ENCODE peak calls at places on chromosomes 11 and 22, in ten cellular contexts. One of them, this sample, is unnamed.

GRCh38 chr11:3849297-3849874 is 6.1 kb upstream of the STIM1 start:
- DNase-seq in CD4-positive, alpha-beta T cell: no peak
- DNase-seq in anterior cingulate cortex: no peak
- DNase-seq in H9: no peak
- DNase-seq in stimulated activated CD4-positive, alpha-beta T cell treated with anti-CD3 and anti-CD28 coated beads, Interleukin-2, amount 100 ng/mL, for 48 hours: peak; percentile 63
- DNase-seq in activated CD8-positive, alpha-beta memory T cell treated with anti-CD3 and anti-CD28 coated beads for 24 hours: no peak
- DNase-seq in HS-5: no peak
- DNase-seq in KBM-7: peak; percentile 85
- DNase-seq in nucleus accumbens: no peak
- DNase-seq in effector memory CD4-positive, alpha-beta T cell: peak; percentile 40
- DNase-seq in this sample: no peak

GRCh38 chr11:86511086-86511551 is 136.4 kb downstream of the CCDC81 start:
- DNase-seq in CD4-positive, alpha-beta T cell: no peak
- DNase-seq in anterior cingulate cortex: no peak
- DNase-seq in H9: no peak
- DNase-seq in stimulated activated CD4-positive, alpha-beta T cell treated with anti-CD3 and anti-CD28 coated beads, Interleukin-2, amount 100 ng/mL, for 48 hours: no peak
- DNase-seq in activated CD8-positive, alpha-beta memory T cell treated with anti-CD3 and anti-CD28 coated beads for 24 hours: no peak
- DNase-seq in HS-5: no peak
- DNase-seq in KBM-7: no peak
- DNase-seq in nucleus accumbens: no peak
- DNase-seq in effector memory CD4-positive, alpha-beta T cell: no peak
- DNase-seq in this sample: no peak

GRCh38 chr11:45423475-45424081 is 137.4 kb upstream of the SYT13 start:
- DNase-seq in CD4-positive, alpha-beta T cell: no peak
- DNase-seq in anterior cingulate cortex: no peak
- DNase-seq in H9: no peak
- DNase-seq in stimulated activated CD4-positive, alpha-beta T cell treated with anti-CD3 and anti-CD28 coated beads, Interleukin-2, amount 100 ng/mL, for 48 hours: no peak
- DNase-seq in activated CD8-positive, alpha-beta memory T cell treated with anti-CD3 and anti-CD28 coated beads for 24 hours: no peak
- DNase-seq in HS-5: no peak
- DNase-seq in KBM-7: no peak
- DNase-seq in nucleus accumbens: no peak
- DNase-seq in effector memory CD4-positive, alpha-beta T cell: no peak
- DNase-seq in this sample: no peak

GRCh38 chr11:131025020-131025419 is 108.7 kb upstream of the SNX19 start:
- DNase-seq in CD4-positive, alpha-beta T cell: no peak
- DNase-seq in anterior cingulate cortex: no peak
- DNase-seq in H9: peak; percentile 59
- DNase-seq in stimulated activated CD4-positive, alpha-beta T cell treated with anti-CD3 and anti-CD28 coated beads, Interleukin-2, amount 100 ng/mL, for 48 hours: no peak
- DNase-seq in activated CD8-positive, alpha-beta memory T cell treated with anti-CD3 and anti-CD28 coated beads for 24 hours: no peak
- DNase-seq in HS-5: no peak
- DNase-seq in KBM-7: no peak
- DNase-seq in nucleus accumbens: no peak
- DNase-seq in effector memory CD4-positive, alpha-beta T cell: no peak
- DNase-seq in this sample: no peak

GRCh38 chr11:3161309-3161708 is 3.8 kb downstream of the OSBPL5 start:
- DNase-seq in CD4-positive, alpha-beta T cell: no peak
- DNase-seq in anterior cingulate cortex: no peak
- DNase-seq in H9: no peak
- DNase-seq in stimulated activated CD4-positive, alpha-beta T cell treated with anti-CD3 and anti-CD28 coated beads, Interleukin-2, amount 100 ng/mL, for 48 hours: no peak
- DNase-seq in activated CD8-positive, alpha-beta memory T cell treated with anti-CD3 and anti-CD28 coated beads for 24 hours: no peak
- DNase-seq in HS-5: no peak
- DNase-seq in KBM-7: no peak
- DNase-seq in nucleus accumbens: no peak
- DNase-seq in effector memory CD4-positive, alpha-beta T cell: no peak
- DNase-seq in this sample: no peak

GRCh38 chr11:73652856-73653559 is 6.6 kb downstream of the PLEKHB1 start:
- DNase-seq in CD4-positive, alpha-beta T cell: no peak
- DNase-seq in anterior cingulate cortex: no peak
- DNase-seq in H9: no peak
- DNase-seq in stimulated activated CD4-positive, alpha-beta T cell treated with anti-CD3 and anti-CD28 coated beads, Interleukin-2, amount 100 ng/mL, for 48 hours: no peak
- DNase-seq in activated CD8-positive, alpha-beta memory T cell treated with anti-CD3 and anti-CD28 coated beads for 24 hours: no peak
- DNase-seq in HS-5: no peak
- DNase-seq in KBM-7: no peak
- DNase-seq in nucleus accumbens: no peak
- DNase-seq in effector memory CD4-positive, alpha-beta T cell: no peak
- DNase-seq in this sample: no peak

GRCh38 chr11:861105-861479 is 18.4 kb downstream of the TSPAN4 start:
- DNase-seq in CD4-positive, alpha-beta T cell: no peak
- DNase-seq in anterior cingulate cortex: no peak
- DNase-seq in H9: no peak
- DNase-seq in stimulated activated CD4-positive, alpha-beta T cell treated with anti-CD3 and anti-CD28 coated beads, Interleukin-2, amount 100 ng/mL, for 48 hours: no peak
- DNase-seq in activated CD8-positive, alpha-beta memory T cell treated with anti-CD3 and anti-CD28 coated beads for 24 hours: no peak
- DNase-seq in HS-5: no peak
- DNase-seq in KBM-7: no peak
- DNase-seq in nucleus accumbens: no peak
- DNase-seq in effector memory CD4-positive, alpha-beta T cell: no peak
- DNase-seq in this sample: no peak

GRCh38 chr22:18152519-18152918 is 2.5 kb downstream of the USP18 start:
- DNase-seq in CD4-positive, alpha-beta T cell: no peak
- DNase-seq in anterior cingulate cortex: no peak
- DNase-seq in H9: no peak
- DNase-seq in stimulated activated CD4-positive, alpha-beta T cell treated with anti-CD3 and anti-CD28 coated beads, Interleukin-2, amount 100 ng/mL, for 48 hours: no peak
- DNase-seq in activated CD8-positive, alpha-beta memory T cell treated with anti-CD3 and anti-CD28 coated beads for 24 hours: no peak
- DNase-seq in HS-5: no peak
- DNase-seq in KBM-7: no peak
- DNase-seq in nucleus accumbens: no peak
- DNase-seq in effector memory CD4-positive, alpha-beta T cell: peak; percentile 12
- DNase-seq in this sample: no peak

GRCh38 chr11:15577519-15577918 is 462.8 kb downstream of the INSC start:
- DNase-seq in CD4-positive, alpha-beta T cell: no peak
- DNase-seq in anterior cingulate cortex: no peak
- DNase-seq in H9: no peak
- DNase-seq in stimulated activated CD4-positive, alpha-beta T cell treated with anti-CD3 and anti-CD28 coated beads, Interleukin-2, amount 100 ng/mL, for 48 hours: no peak
- DNase-seq in activated CD8-positive, alpha-beta memory T cell treated with anti-CD3 and anti-CD28 coated beads for 24 hours: no peak
- DNase-seq in HS-5: no peak
- DNase-seq in KBM-7: no peak
- DNase-seq in nucleus accumbens: no peak
- DNase-seq in effector memory CD4-positive, alpha-beta T cell: no peak
- DNase-seq in this sample: no peak

GRCh38 chr22:35971418-35972119 is 57.1 kb downstream of the RBFOX2 start:
- DNase-seq in CD4-positive, alpha-beta T cell: no peak
- DNase-seq in anterior cingulate cortex: no peak
- DNase-seq in H9: no peak
- DNase-seq in stimulated activated CD4-positive, alpha-beta T cell treated with anti-CD3 and anti-CD28 coated beads, Interleukin-2, amount 100 ng/mL, for 48 hours: no peak
- DNase-seq in activated CD8-positive, alpha-beta memory T cell treated with anti-CD3 and anti-CD28 coated beads for 24 hours: no peak
- DNase-seq in HS-5: peak; percentile 75
- DNase-seq in KBM-7: no peak
- DNase-seq in nucleus accumbens: no peak
- DNase-seq in effector memory CD4-positive, alpha-beta T cell: no peak
- DNase-seq in this sample: no peak

GRCh38 chr22:41910599-41911291 is 4.1 kb downstream of the SHISA8 start:
- DNase-seq in CD4-positive, alpha-beta T cell: no peak
- DNase-seq in anterior cingulate cortex: peak; percentile 46
- DNase-seq in H9: no peak
- DNase-seq in stimulated activated CD4-positive, alpha-beta T cell treated with anti-CD3 and anti-CD28 coated beads, Interleukin-2, amount 100 ng/mL, for 48 hours: no peak
- DNase-seq in activated CD8-positive, alpha-beta memory T cell treated with anti-CD3 and anti-CD28 coated beads for 24 hours: peak; percentile 78
- DNase-seq in HS-5: no peak
- DNase-seq in KBM-7: no peak
- DNase-seq in nucleus accumbens: peak; percentile 53
- DNase-seq in effector memory CD4-positive, alpha-beta T cell: no peak
- DNase-seq in this sample: no peak

GRCh38 chr22:36725366-36726006 is 21.9 kb upstream of the CACNG2 start:
- DNase-seq in CD4-positive, alpha-beta T cell: no peak
- DNase-seq in anterior cingulate cortex: no peak
- DNase-seq in H9: no peak
- DNase-seq in stimulated activated CD4-positive, alpha-beta T cell treated with anti-CD3 and anti-CD28 coated beads, Interleukin-2, amount 100 ng/mL, for 48 hours: no peak
- DNase-seq in activated CD8-positive, alpha-beta memory T cell treated with anti-CD3 and anti-CD28 coated beads for 24 hours: no peak
- DNase-seq in HS-5: no peak
- DNase-seq in KBM-7: no peak
- DNase-seq in nucleus accumbens: no peak
- DNase-seq in effector memory CD4-positive, alpha-beta T cell: no peak
- DNase-seq in this sample: no peak

GRCh38 chr11:67157691-67158090 is 38.6 kb downstream of the KDM2A start:
- DNase-seq in CD4-positive, alpha-beta T cell: no peak
- DNase-seq in anterior cingulate cortex: no peak
- DNase-seq in H9: no peak
- DNase-seq in stimulated activated CD4-positive, alpha-beta T cell treated with anti-CD3 and anti-CD28 coated beads, Interleukin-2, amount 100 ng/mL, for 48 hours: no peak
- DNase-seq in activated CD8-positive, alpha-beta memory T cell treated with anti-CD3 and anti-CD28 coated beads for 24 hours: no peak
- DNase-seq in HS-5: no peak
- DNase-seq in KBM-7: no peak
- DNase-seq in nucleus accumbens: no peak
- DNase-seq in effector memory CD4-positive, alpha-beta T cell: no peak
- DNase-seq in this sample: no peak

GRCh38 chr11:72075109-72075508 is 5.2 kb downstream of the NUMA1 start:
- DNase-seq in CD4-positive, alpha-beta T cell: no peak
- DNase-seq in anterior cingulate cortex: no peak
- DNase-seq in H9: peak; percentile 43
- DNase-seq in stimulated activated CD4-positive, alpha-beta T cell treated with anti-CD3 and anti-CD28 coated beads, Interleukin-2, amount 100 ng/mL, for 48 hours: no peak
- DNase-seq in activated CD8-positive, alpha-beta memory T cell treated with anti-CD3 and anti-CD28 coated beads for 24 hours: no peak
- DNase-seq in HS-5: no peak
- DNase-seq in KBM-7: peak; percentile 69
- DNase-seq in nucleus accumbens: no peak
- DNase-seq in effector memory CD4-positive, alpha-beta T cell: no peak
- DNase-seq in this sample: no peak

GRCh38 chr22:34850010-34850409 is 215.9 kb upstream of the ISX start:
- DNase-seq in CD4-positive, alpha-beta T cell: no peak
- DNase-seq in anterior cingulate cortex: no peak
- DNase-seq in H9: no peak
- DNase-seq in stimulated activated CD4-positive, alpha-beta T cell treated with anti-CD3 and anti-CD28 coated beads, Interleukin-2, amount 100 ng/mL, for 48 hours: no peak
- DNase-seq in activated CD8-positive, alpha-beta memory T cell treated with anti-CD3 and anti-CD28 coated beads for 24 hours: no peak
- DNase-seq in HS-5: no peak
- DNase-seq in KBM-7: no peak
- DNase-seq in nucleus accumbens: no peak
- DNase-seq in effector memory CD4-positive, alpha-beta T cell: no peak
- DNase-seq in this sample: no peak

GRCh38 chr11:44562836-44563460 is 2.5 kb upstream of the CD82 start:
- DNase-seq in CD4-positive, alpha-beta T cell: no peak
- DNase-seq in anterior cingulate cortex: no peak
- DNase-seq in H9: no peak
- DNase-seq in stimulated activated CD4-positive, alpha-beta T cell treated with anti-CD3 and anti-CD28 coated beads, Interleukin-2, amount 100 ng/mL, for 48 hours: no peak
- DNase-seq in activated CD8-positive, alpha-beta memory T cell treated with anti-CD3 and anti-CD28 coated beads for 24 hours: no peak
- DNase-seq in HS-5: no peak
- DNase-seq in KBM-7: no peak
- DNase-seq in nucleus accumbens: no peak
- DNase-seq in effector memory CD4-positive, alpha-beta T cell: no peak
- DNase-seq in this sample: no peak

GRCh38 chr22:19970479-19971275 is 29.1 kb upstream of the TXNRD2 start:
- DNase-seq in CD4-positive, alpha-beta T cell: peak; percentile 70
- DNase-seq in anterior cingulate cortex: peak; percentile 49
- DNase-seq in H9: peak; percentile 71
- DNase-seq in stimulated activated CD4-positive, alpha-beta T cell treated with anti-CD3 and anti-CD28 coated beads, Interleukin-2, amount 100 ng/mL, for 48 hours: peak; percentile 76
- DNase-seq in activated CD8-positive, alpha-beta memory T cell treated with anti-CD3 and anti-CD28 coated beads for 24 hours: peak; percentile 94
- DNase-seq in HS-5: no peak
- DNase-seq in KBM-7: peak; percentile 72
- DNase-seq in nucleus accumbens: peak; percentile 54
- DNase-seq in effector memory CD4-positive, alpha-beta T cell: peak; percentile 62
- DNase-seq in this sample: no peak

GRCh38 chr11:62388999-62389398 is 29.8 kb upstream of the SCGB1A1 start:
- DNase-seq in CD4-positive, alpha-beta T cell: no peak
- DNase-seq in anterior cingulate cortex: no peak
- DNase-seq in H9: no peak
- DNase-seq in stimulated activated CD4-positive, alpha-beta T cell treated with anti-CD3 and anti-CD28 coated beads, Interleukin-2, amount 100 ng/mL, for 48 hours: no peak
- DNase-seq in activated CD8-positive, alpha-beta memory T cell treated with anti-CD3 and anti-CD28 coated beads for 24 hours: no peak
- DNase-seq in HS-5: no peak
- DNase-seq in KBM-7: no peak
- DNase-seq in nucleus accumbens: no peak
- DNase-seq in effector memory CD4-positive, alpha-beta T cell: no peak
- DNase-seq in this sample: no peak

GRCh38 chr22:29129644-29130201 is 56.9 kb downstream of the KREMEN1 start:
- DNase-seq in CD4-positive, alpha-beta T cell: no peak
- DNase-seq in anterior cingulate cortex: no peak
- DNase-seq in H9: no peak
- DNase-seq in stimulated activated CD4-positive, alpha-beta T cell treated with anti-CD3 and anti-CD28 coated beads, Interleukin-2, amount 100 ng/mL, for 48 hours: no peak
- DNase-seq in activated CD8-positive, alpha-beta memory T cell treated with anti-CD3 and anti-CD28 coated beads for 24 hours: peak; percentile 42
- DNase-seq in HS-5: no peak
- DNase-seq in KBM-7: no peak
- DNase-seq in nucleus accumbens: no peak
- DNase-seq in effector memory CD4-positive, alpha-beta T cell: no peak
- DNase-seq in this sample: no peak

GRCh38 chr11:46338636-46338987 is 8.7 kb upstream of the DGKZ start:
- DNase-seq in CD4-positive, alpha-beta T cell: no peak
- DNase-seq in anterior cingulate cortex: no peak
- DNase-seq in H9: no peak
- DNase-seq in stimulated activated CD4-positive, alpha-beta T cell treated with anti-CD3 and anti-CD28 coated beads, Interleukin-2, amount 100 ng/mL, for 48 hours: no peak
- DNase-seq in activated CD8-positive, alpha-beta memory T cell treated with anti-CD3 and anti-CD28 coated beads for 24 hours: no peak
- DNase-seq in HS-5: no peak
- DNase-seq in KBM-7: no peak
- DNase-seq in nucleus accumbens: no peak
- DNase-seq in effector memory CD4-positive, alpha-beta T cell: no peak
- DNase-seq in this sample: no peak

GRCh38 chr22:22555596-22555995 is 3.5 kb downstream of the PRAME start:
- DNase-seq in CD4-positive, alpha-beta T cell: no peak
- DNase-seq in anterior cingulate cortex: no peak
- DNase-seq in H9: no peak
- DNase-seq in stimulated activated CD4-positive, alpha-beta T cell treated with anti-CD3 and anti-CD28 coated beads, Interleukin-2, amount 100 ng/mL, for 48 hours: no peak
- DNase-seq in activated CD8-positive, alpha-beta memory T cell treated with anti-CD3 and anti-CD28 coated beads for 24 hours: no peak
- DNase-seq in HS-5: no peak
- DNase-seq in KBM-7: no peak
- DNase-seq in nucleus accumbens: no peak
- DNase-seq in effector memory CD4-positive, alpha-beta T cell: no peak
- DNase-seq in this sample: no peak

GRCh38 chr11:92227954-92228935 is 3.6 kb downstream of the FAT3 start:
- DNase-seq in CD4-positive, alpha-beta T cell: no peak
- DNase-seq in anterior cingulate cortex: peak; percentile 8
- DNase-seq in H9: no peak
- DNase-seq in stimulated activated CD4-positive, alpha-beta T cell treated with anti-CD3 and anti-CD28 coated beads, Interleukin-2, amount 100 ng/mL, for 48 hours: no peak
- DNase-seq in activated CD8-positive, alpha-beta memory T cell treated with anti-CD3 and anti-CD28 coated beads for 24 hours: no peak
- DNase-seq in HS-5: no peak
- DNase-seq in KBM-7: no peak
- DNase-seq in nucleus accumbens: no peak
- DNase-seq in effector memory CD4-positive, alpha-beta T cell: no peak
- DNase-seq in this sample: no peak

GRCh38 chr11:118437046-118437735 is 899 bp downstream of the KMT2A start:
- DNase-seq in CD4-positive, alpha-beta T cell: peak; percentile 31
- DNase-seq in anterior cingulate cortex: peak; percentile 30
- DNase-seq in H9: peak; percentile 56
- DNase-seq in stimulated activated CD4-positive, alpha-beta T cell treated with anti-CD3 and anti-CD28 coated beads, Interleukin-2, amount 100 ng/mL, for 48 hours: peak; percentile 16
- DNase-seq in activated CD8-positive, alpha-beta memory T cell treated with anti-CD3 and anti-CD28 coated beads for 24 hours: peak; percentile 67
- DNase-seq in HS-5: no peak
- DNase-seq in KBM-7: no peak
- DNase-seq in nucleus accumbens: no peak
- DNase-seq in effector memory CD4-positive, alpha-beta T cell: peak; percentile 47
- DNase-seq in this sample: no peak

This sample was measured in esophagus muscularis mucosa.